ENCODE peak calls at places on chromosome 11, in nine cellular contexts. I, G, U, K, W, V, N, B and M are unnamed samples.

GRCh38 chr11:3939211-3939610 is 83.7 kb downstream of the STIM1 start:
- DNase-seq in V (no peak), W (no peak), G (no peak), I (no peak), B (no peak), U (no peak), N (no peak), K (no peak), M (no peak)

GRCh38 chr11:61627831-61628753 is 47.2 kb upstream of the SYT7 start:
- DNase-seq in V (no peak), B (peak), W (no peak), U (peak), G (peak), I (no peak), N (peak), K (peak), M (no peak)

GRCh38 chr11:65541093-65542010 is 16.5 kb downstream of the SCYL1 start:
- DNase-seq in K (no peak), V (no peak), G (no peak), I (no peak), B (no peak), W (no peak), N (no peak), U (no peak), M (no peak)

GRCh38 chr11:75338516-75339218 is 12.8 kb downstream of the ARRB1 start:
- DNase-seq in U (no peak), W (no peak), I (no peak), K (no peak), N (no peak), G (no peak), B (no peak), V (no peak), M (no peak)

GRCh38 chr11:8038393-8038792 is 42.6 kb upstream of the TUB start:
- DNase-seq in K (no peak), I (no peak), V (no peak), W (no peak), U (no peak), N (no peak), B (no peak), G (no peak), M (no peak)

GRCh38 chr11:35649984-35650383 is 12.6 kb upstream of the TRIM44 start:
- DNase-seq in I (no peak), G (no peak), B (no peak), V (no peak), W (no peak), K (no peak), U (no peak), N (no peak), M (no peak)

GRCh38 chr11:32172771-32173170 is 81.9 kb downstream of the RCN1 start:
- DNase-seq in B (peak), W (no peak), G (no peak), K (no peak), V (no peak), I (no peak), U (no peak), N (no peak), M (no peak)

GRCh38 chr11:110968348-110969062 is 256.3 kb upstream of the ARHGAP20 start:
- DNase-seq in W (no peak), N (no peak), B (no peak), V (no peak), U (no peak), G (no peak), K (no peak), I (no peak), M (no peak)

GRCh38 chr11:11899401-11899800 is 57.6 kb downstream of the USP47 start:
- DNase-seq in I (no peak), B (no peak), G (no peak), V (no peak), W (no peak), U (no peak), K (no peak), N (no peak), M (no peak)

GRCh38 chr11:55707029-55707428 is 45.0 kb downstream of the OR4C6 start:
- DNase-seq in W (no peak), B (no peak), K (no peak), V (no peak), N (no peak), G (peak), U (no peak), I (no peak), M (no peak)

GRCh38 chr11:74677131-74677530 is 54.1 kb downstream of the CHRDL2 start:
- DNase-seq in I (no peak), N (peak), U (no peak), G (no peak), K (no peak), V (peak), W (no peak), B (no peak), M (no peak)

GRCh38 chr11:93969925-93970922 is 50.9 kb upstream of the HEPHL1 start:
- DNase-seq in U (no peak), K (no peak), N (no peak), V (no peak), W (no peak), B (no peak), I (no peak), G (no peak), M (no peak)

GRCh38 chr11:71139516-71140205 is 112.7 kb downstream of the SHANK2 start:
- DNase-seq in V (peak), U (peak), G (no peak), I (no peak), W (no peak), B (no peak), K (peak), N (no peak), M (no peak)

GRCh38 chr11:61959026-61959608 is 8.3 kb downstream of the FTH1 start:
- DNase-seq in U (no peak), N (no peak), V (peak), K (no peak), W (no peak), G (peak), B (no peak), I (no peak), M (no peak)

GRCh38 chr11:117143390-117143789 is 697 bp upstream of the PAFAH1B2 start:
- DNase-seq in I (peak), W (no peak), V (no peak), K (peak), B (peak), N (peak), U (peak), G (peak), M (no peak)

GRCh38 chr11:133917921-133918605 is 38.7 kb downstream of the IGSF9B start:
- DNase-seq in N (no peak), G (no peak), B (peak), V (peak), U (no peak), I (no peak), W (no peak), K (no peak), M (no peak)

GRCh38 chr11:71198141-71198822 is 54.1 kb downstream of the SHANK2 start:
- DNase-seq in W (no peak), K (peak), V (peak), B (no peak), G (no peak), N (no peak), I (no peak), U (no peak), M (no peak)

GRCh38 chr11:2744166-2744565 is 44.4 kb upstream of the KCNQ1OT1 start:
- DNase-seq in V (peak), G (no peak), B (no peak), W (no peak), U (no peak), K (peak), I (no peak), N (no peak), M (no peak)

GRCh38 chr11:130227373-130227772 is 67.8 kb downstream of the ST14 start:
- DNase-seq in W (no peak), K (no peak), G (no peak), B (no peak), N (no peak), I (no peak), V (no peak), U (no peak), M (no peak)

GRCh38 chr11:6667733-6668374 is 12.2 kb upstream of the DCHS1 start:
- DNase-seq in N (no peak), K (no peak), U (no peak), W (no peak), V (no peak), G (peak), I (no peak), B (no peak), M (no peak)

GRCh38 chr11:78310500-78310909 is 107.1 kb downstream of the GAB2 start:
- DNase-seq in G (no peak), I (no peak), W (no peak), K (no peak), U (no peak), V (peak), N (peak), B (no peak), M (peak)

GRCh38 chr11:8719260-8720190 is 36.9 kb downstream of the RPL27A start:
- DNase-seq in B (no peak), I (no peak), N (no peak), U (no peak), G (peak), K (no peak), W (no peak), V (peak), M (no peak)

GRCh38 chr11:40118780-40119179 is 1340.7 kb downstream of the LRRC4C start:
- DNase-seq in B (no peak), I (no peak), N (no peak), V (no peak), W (no peak), G (no peak), K (no peak), U (no peak), M (no peak)

GRCh38 chr11:60078021-60078420 is 10.4 kb upstream of the MS4A2 start:
- DNase-seq in V (no peak), W (no peak), N (no peak), K (no peak), U (no peak), G (no peak), I (no peak), B (no peak), M (no peak)

GRCh38 chr11:70670684-70671034 is 272.3 kb downstream of the CTTN start:
- DNase-seq in I (no peak), G (no peak), N (no peak), B (no peak), V (no peak), W (no peak), U (no peak), K (no peak), M (no peak)

GRCh38 chr11:1696608-1697570 is at the start of gene KRTAP5-6:
- DNase-seq in I (no peak), B (no peak), G (no peak), K (peak), N (peak), W (no peak), V (no peak), U (no peak), M (no peak)

DNA sequence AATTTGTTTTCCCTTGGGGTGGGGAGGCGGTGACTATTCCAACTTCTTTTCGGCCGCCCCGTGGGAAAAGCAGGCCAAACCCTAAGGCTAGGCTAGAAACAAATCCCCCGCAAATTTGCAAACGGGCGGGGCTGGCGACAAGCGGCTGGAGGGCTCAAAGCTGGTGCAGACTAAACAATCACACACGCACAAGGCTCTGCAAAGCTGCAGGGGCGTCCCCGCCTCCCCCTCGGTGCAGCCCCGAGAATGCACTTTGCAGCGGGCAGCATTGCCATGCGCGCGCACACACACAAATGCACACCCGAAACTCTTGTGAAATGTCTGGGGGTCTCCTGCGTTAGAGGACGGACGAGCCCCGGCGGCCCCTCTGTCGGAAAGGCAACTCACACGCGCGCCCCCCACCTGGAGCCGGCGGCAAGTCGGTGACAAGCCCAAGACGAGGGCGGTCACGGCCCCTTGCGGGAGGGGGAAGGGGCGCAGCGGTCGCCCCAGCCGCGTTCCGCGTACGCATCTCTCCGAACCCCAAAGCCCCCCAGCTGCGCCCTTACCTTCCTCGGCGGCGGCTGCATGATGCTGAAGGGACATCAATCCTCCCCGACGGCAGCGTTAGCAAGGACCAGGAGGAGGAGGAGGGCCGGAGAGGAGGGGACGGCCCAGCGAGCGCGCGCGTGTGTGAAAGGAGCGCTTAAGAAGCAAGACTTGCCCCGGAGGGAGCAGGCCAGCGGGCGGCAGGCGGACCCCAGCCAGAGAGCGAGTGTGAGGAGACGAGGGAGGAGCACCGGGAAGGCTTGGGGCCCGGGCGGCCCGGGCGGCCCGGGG is 600 bp downstream of the FCHSD2 start:
- DNase-seq in W (no peak), U (peak), G (peak), K (peak), N (peak), B (peak), I (peak), V (peak), M (peak)
- TF ChIP-seq CTCF in W (no peak), U (no peak), G (no peak), K (no peak), N (no peak), B (no peak), I (no peak), V (no peak), M (no peak)

GRCh38 chr11:84313830-84314359 is 1027.7 kb upstream of the CCDC90B start:
- DNase-seq in N (no peak), U (no peak), B (no peak), G (no peak), K (no peak), I (no peak), W (no peak), V (no peak), M (no peak)
- TF ChIP-seq CTCF in N (no peak), U (no peak), B (no peak), G (no peak), K (no peak), I (no peak), W (no peak), V (no peak), M (no peak)

DNA sequence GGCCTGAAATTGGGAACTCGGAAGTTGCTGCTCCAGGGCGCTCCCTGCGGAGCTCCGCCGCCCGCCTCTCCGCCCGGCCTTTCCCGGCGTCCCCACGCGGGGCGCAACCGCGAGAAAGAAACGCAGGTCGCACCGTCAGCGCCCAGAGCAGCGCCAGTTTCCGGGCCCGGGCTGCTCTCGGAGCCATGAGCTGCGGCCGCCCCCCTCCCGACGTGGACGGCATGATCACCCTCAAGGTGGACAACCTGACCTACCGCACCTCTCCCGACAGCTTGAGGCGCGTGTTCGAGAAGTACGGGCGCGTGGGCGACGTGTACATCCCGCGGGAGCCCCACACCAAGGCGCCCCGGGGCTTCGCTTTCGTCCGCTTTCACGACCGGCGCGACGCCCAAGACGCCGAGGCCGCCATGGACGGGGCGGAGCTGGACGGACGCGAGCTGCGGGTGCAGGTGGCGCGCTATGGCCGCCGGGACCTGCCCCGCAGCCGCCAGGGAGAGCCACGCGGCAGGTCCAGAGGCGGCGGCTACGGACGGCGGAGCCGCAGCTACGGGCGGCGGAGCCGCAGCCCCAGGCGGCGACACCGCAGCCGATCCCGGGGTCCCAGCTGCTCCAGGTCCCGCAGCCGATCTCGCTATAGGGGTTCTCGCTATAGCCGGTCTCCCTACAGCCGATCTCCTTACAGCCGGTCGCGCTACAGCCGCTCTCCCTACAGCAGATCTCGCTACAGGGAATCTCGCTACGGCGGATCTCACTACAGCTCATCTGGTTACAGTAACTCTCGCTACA is 516 bp downstream of the SRSF8 start:
- DNase-seq in K (peak), W (no peak), V (peak), U (peak), N (peak), G (peak), I (peak), B (peak), M (peak)
- TF ChIP-seq CTCF in K (peak), W (no peak), V (peak), U (peak), N (peak), G (peak), I (peak), B (peak), M (peak)

GRCh38 chr11:113106507-113106906 is 145.3 kb downstream of the NCAM1 start:
- DNase-seq in W (no peak), V (no peak), G (no peak), I (no peak), N (no peak), K (no peak), B (no peak), U (no peak), M (no peak)
- TF ChIP-seq CTCF in W (no peak), V (no peak), G (no peak), I (no peak), N (no peak), K (no peak), B (no peak), U (no peak), M (no peak)

DNA sequence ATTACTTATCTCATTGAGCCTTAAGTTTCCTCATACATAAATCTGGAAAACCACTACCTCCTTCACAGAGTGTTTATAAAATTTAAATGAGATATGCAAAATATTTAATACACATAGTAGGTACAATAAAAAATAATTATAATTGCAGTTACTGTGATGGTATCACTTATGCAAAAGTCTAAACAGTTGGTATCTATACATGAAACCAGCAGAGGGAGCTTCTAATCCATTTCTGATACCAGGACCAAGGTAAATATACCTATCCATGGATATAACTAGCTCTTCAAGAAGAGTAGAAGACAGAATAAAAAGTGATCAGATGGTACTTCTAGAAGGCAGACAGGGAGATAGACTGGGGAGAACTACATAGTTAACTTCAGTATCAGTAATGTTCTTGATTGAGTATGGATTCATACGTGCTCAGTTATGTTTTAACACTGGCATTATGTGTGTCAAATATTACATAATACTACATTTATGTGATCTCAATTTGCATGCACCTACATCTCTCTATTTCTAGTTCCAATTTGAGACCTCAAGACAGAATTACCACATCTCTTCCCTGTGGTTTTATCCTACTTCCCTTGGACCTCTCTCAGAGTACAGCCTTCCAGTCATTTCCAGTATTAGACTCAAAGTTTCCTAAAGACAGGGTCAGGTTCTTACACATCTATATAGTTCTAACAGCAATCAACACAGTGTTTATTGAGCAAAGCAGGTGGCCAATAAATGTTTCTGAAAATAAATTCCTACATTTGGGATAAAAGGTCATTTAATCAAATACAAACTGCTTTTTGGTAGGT is 13.7 kb upstream of the TSG101 start:
- DNase-seq in V (no peak), U (no peak), K (no peak), B (no peak), G (peak), N (no peak), W (no peak), I (no peak), M (no peak)
- TF ChIP-seq CTCF in V (peak), U (peak), K (peak), B (peak), G (peak), N (peak), W (no peak), I (peak), M (peak)

DNA sequence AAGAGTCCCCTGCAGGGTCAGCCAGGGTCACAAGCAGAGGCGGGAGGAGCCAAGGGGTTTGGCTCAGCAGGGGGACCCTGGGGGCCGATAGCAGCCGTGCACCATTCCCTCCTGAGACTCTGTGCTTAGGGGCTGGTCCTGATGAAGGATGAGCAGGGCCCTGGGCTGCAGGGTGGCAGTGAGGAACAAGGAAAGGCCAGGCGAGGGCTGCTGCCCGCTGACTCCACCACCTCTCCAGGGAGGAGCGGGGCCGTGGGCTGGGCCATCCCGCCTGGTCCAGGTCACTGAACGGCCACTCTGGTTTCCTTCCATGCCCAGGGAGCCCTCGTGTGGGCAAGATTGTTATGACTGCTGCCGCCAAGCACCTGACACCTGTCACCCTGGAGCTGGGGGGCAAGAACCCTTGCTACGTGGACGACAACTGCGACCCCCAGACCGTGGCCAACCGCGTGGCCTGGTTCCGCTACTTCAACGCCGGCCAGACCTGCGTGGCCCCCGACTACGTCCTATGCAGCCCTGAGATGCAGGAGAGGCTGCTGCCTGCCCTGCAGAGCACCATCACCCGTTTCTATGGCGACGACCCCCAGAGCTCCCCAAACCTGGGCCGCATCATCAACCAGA is 9.2 kb upstream of the NDUFS8 start:
- DNase-seq in W (no peak), V (peak), B (no peak), I (no peak), N (peak), U (no peak), K (peak), G (no peak), M (no peak)
- TF ChIP-seq CTCF in W (no peak), V (peak), B (peak), I (no peak), N (peak), U (no peak), K (peak), G (peak), M (peak)

GRCh38 chr11:5210376-5210885 is 9.9 kb upstream of the OR51V1 start:
- DNase-seq in K (no peak), I (no peak), N (no peak), G (no peak), V (no peak), B (no peak), U (no peak), W (no peak), M (no peak)

GRCh38 chr11:5203366-5203765 is 2.9 kb upstream of the OR51V1 start:
- DNase-seq in K (no peak), I (no peak), G (no peak), W (no peak), N (no peak), V (no peak), U (no peak), B (no peak), M (no peak)

GRCh38 chr11:5200582-5200981 is at the start of gene OR51V1:
- DNase-seq in U (no peak), K (no peak), G (no peak), I (no peak), N (no peak), B (no peak), W (no peak), V (no peak), M (no peak)

DNA sequence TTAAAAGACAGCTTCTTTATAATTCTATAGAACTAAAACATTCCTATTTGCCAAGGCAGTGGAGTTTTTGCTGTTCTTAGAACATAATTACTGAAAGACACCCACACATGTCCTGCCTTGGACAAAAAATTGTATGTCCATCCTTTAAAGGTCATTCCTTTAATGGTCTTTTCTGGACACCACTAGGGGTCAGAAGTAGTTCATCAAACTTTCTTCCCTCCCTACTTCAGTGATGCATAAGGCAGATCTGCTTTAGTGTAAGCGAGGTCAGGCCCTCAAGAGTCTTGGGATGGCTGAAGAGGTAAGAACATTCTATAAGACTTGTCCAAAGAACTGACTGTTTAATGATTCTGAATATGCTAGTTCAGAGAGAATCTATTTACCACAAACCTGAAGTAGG is 4.3 kb upstream of the OR51V1 start:
- DNase-seq in V (no peak), W (no peak), K (no peak), G (peak), B (no peak), U (no peak), N (no peak), I (no peak), M (no peak)
- TF ChIP-seq CTCF in V (peak), W (no peak), K (peak), G (peak), B (peak), U (peak), N (no peak), I (no peak), M (peak)